ENCODE peak calls at places on chromosomes 16 and 17, in four cellular contexts. K, I, C and S are unnamed samples.

GRCh38 chr17:44903012-44903685 is 3.9 kb upstream of the EFTUD2 start:
- DNase-seq in K (no peak), I (no peak), C (no peak), S (no peak)

GRCh38 chr17:79821331-79822095 is 17.7 kb downstream of the CBX4 start:
- DNase-seq in K (no peak), I (no peak), C (no peak), S (no peak)

GRCh38 chr17:69547947-69548346 is 133.4 kb downstream of the MAP2K6 start:
- DNase-seq in K (no peak), I (no peak), C (no peak), S (no peak)

GRCh38 chr16:31344712-31345111 is 10.3 kb upstream of the ITGAX start:
- DNase-seq in K (no peak), I (no peak), C (no peak), S (no peak)

GRCh38 chr16:86026136-86026905 is 127.4 kb downstream of the IRF8 start:
- DNase-seq in K (no peak), I (peak), C (no peak), S (no peak)

GRCh38 chr17:63082952-63083351 is 116.9 kb downstream of the TANC2 start:
- DNase-seq in K (no peak), I (no peak), C (no peak), S (no peak)

GRCh38 chr17:80952291-80952690 is 39.4 kb upstream of the CHMP6 start:
- DNase-seq in K (peak), I (no peak), C (no peak), S (no peak)

GRCh38 chr17:45384047-45384799 is 48.4 kb downstream of the ARHGAP27 start:
- DNase-seq in K (no peak), I (no peak), C (peak), S (no peak)

GRCh38 chr16:9827062-9827752 is 355.0 kb downstream of the GRIN2A start:
- DNase-seq in K (no peak), I (no peak), C (no peak), S (no peak)

GRCh38 chr17:74805543-74805991 is 29.4 kb upstream of the NAT9 start:
- DNase-seq in K (peak), I (no peak), C (no peak), S (no peak)

GRCh38 chr17:44921122-44921882 is 6.0 kb upstream of the GFAP start:
- DNase-seq in K (peak), I (peak), C (no peak), S (no peak)

GRCh38 chr16:71383054-71383773 is 24.7 kb downstream of the CALB2 start:
- DNase-seq in K (no peak), I (no peak), C (no peak), S (no peak)

GRCh38 chr17:65438708-65439294 is 122.6 kb downstream of the AXIN2 start:
- DNase-seq in K (no peak), I (no peak), C (no peak), S (no peak)

GRCh38 chr17:45873728-45874127 is 20.6 kb upstream of the MAPT start:
- DNase-seq in K (no peak), I (no peak), C (no peak), S (no peak)

GRCh38 chr17:81545160-81545949 is 6.8 kb downstream of the FAAP100 start:
- DNase-seq in K (peak), I (no peak), C (no peak), S (no peak)

GRCh38 chr16:83176802-83177201 is 550.0 kb downstream of the CDH13 start:
- DNase-seq in K (no peak), I (no peak), C (no peak), S (no peak)

GRCh38 chr17:70881093-70881492 is 711.8 kb downstream of the KCNJ2 start:
- DNase-seq in K (no peak), I (no peak), C (no peak), S (no peak)

GRCh38 chr16:78437352-78437968 is 338.0 kb downstream of the WWOX start:
- DNase-seq in K (no peak), I (no peak), C (peak), S (peak)

GRCh38 chr17:4934173-4934979 is 2.3 kb downstream of the GP1BA start:
- DNase-seq in K (no peak), I (no peak), C (peak), S (no peak)

GRCh38 chr17:70886648-70887047 is 717.3 kb downstream of the KCNJ2 start:
- DNase-seq in K (no peak), I (no peak), C (no peak), S (no peak)

GRCh38 chr17:41823141-41823524 is 10.3 kb downstream of the FKBP10 start:
- DNase-seq in K (no peak), I (no peak), C (no peak), S (no peak)

GRCh38 chr17:41822216-41823140 is 9.7 kb downstream of the FKBP10 start:
- DNase-seq in K (no peak), I (no peak), C (no peak), S (no peak)

GRCh38 chr17:41823580-41823979 is 10.8 kb downstream of the FKBP10 start:
- DNase-seq in K (no peak), I (no peak), C (no peak), S (no peak)

GRCh38 chr17:41825175-41825845 is 10.7 kb downstream of the NT5C3B start:
- DNase-seq in K (no peak), I (peak), C (no peak), S (no peak)

GRCh38 chr17:41824086-41824485 is 11.3 kb downstream of the FKBP10 start:
- DNase-seq in K (no peak), I (no peak), C (no peak), S (no peak)
- TF ChIP-seq CTCF in K (no peak), I (no peak), C (no peak), S (no peak)

DNA sequence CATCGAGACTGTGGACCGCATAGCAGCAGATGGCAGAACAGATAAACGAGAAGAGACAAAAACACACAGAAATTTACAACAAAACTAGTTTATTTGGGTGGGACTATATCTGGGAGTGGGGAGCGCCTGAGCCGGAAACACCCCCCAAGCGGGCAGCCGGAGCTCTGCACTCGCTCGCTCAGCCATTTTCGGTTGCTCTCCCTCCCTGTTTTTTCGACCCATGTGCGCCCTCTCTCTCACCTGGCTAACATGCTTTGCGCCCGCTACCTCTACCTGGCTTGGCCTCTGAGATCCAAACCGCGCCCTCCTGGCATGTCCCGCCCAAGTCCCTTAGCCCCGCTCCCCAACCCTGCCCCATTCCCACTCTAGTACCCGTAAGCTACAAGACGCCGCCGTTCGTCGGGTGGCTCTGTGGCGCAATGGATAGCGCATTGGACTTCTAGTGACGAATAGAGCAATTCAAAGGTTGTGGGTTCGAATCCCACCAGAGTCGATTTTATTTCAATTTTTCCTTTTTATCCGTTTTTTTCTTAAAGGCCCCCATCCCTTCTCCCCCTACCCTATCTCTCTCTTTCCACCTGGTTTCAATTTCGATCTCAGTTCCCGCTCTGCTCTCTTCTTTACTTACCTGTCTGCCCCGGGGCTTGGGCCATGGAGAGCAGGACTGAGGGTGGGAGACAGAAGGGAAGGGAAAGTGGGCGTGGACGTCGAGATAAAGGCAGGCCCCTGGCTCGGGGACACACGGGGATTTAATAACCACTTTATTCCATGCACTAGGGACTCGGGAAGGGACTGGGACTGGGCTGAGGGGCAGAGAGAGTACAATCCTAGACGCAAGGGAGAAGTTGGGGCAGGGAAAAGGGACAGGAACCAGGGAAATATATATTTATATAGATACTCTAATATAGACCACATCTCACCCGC is 2.5 kb upstream of the ALOXE3 start:
- DNase-seq in K (no peak), I (peak), C (peak), S (peak)
- TF ChIP-seq CTCF in K (no peak), I (no peak), C (peak), S (peak)

GRCh38 chr16:4681471-4682083 is 11.8 kb upstream of the NUDT16L1 start:
- DNase-seq in K (no peak), I (peak), C (no peak), S (no peak)

GRCh38 chr16:4684030-4684715 is 9.2 kb upstream of the NUDT16L1 start:
- DNase-seq in K (peak), I (no peak), C (no peak), S (no peak)

GRCh38 chr16:4683255-4684029 is 9.9 kb upstream of the NUDT16L1 start:
- DNase-seq in K (no peak), I (no peak), C (no peak), S (no peak)

GRCh38 chr16:4682084-4682581 is 11.2 kb upstream of the NUDT16L1 start:
- DNase-seq in K (no peak), I (peak), C (no peak), S (no peak)

DNA sequence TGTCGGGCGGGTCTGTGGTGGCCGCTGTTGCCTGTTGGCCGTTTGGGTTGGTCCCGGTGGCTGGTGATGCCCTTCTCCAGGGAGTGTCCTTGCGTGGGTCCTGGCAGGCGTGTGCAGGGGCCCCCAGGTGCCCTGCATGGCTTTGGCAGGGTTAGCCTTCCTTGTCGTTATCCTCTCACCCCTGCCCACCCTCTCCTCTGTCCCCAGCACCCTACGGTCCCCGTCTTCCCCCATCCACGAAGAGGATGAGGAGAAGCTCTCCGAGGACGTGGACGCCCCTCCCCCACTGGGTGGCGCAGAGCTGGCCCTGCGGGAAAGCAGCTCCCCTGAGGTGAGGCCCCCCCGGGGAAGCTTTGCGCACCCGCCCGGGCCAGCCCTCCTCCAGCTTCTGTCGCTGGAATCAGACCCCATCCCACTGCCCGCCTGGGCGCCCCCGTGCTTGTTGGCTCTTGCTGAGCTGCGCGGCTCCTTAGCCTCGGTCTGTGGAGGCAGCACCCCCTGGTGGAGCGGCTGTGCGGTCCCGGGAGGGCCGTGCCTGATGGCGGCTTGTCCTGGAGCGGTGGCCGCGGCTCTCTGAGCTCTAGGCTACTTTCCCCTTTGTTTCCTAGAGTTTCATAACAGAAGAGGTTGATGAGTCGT is 10.6 kb upstream of the NUDT16L1 start:
- DNase-seq in K (no peak), I (peak), C (no peak), S (peak)
- TF ChIP-seq CTCF in K (no peak), I (peak), C (no peak), S (peak)

DNA sequence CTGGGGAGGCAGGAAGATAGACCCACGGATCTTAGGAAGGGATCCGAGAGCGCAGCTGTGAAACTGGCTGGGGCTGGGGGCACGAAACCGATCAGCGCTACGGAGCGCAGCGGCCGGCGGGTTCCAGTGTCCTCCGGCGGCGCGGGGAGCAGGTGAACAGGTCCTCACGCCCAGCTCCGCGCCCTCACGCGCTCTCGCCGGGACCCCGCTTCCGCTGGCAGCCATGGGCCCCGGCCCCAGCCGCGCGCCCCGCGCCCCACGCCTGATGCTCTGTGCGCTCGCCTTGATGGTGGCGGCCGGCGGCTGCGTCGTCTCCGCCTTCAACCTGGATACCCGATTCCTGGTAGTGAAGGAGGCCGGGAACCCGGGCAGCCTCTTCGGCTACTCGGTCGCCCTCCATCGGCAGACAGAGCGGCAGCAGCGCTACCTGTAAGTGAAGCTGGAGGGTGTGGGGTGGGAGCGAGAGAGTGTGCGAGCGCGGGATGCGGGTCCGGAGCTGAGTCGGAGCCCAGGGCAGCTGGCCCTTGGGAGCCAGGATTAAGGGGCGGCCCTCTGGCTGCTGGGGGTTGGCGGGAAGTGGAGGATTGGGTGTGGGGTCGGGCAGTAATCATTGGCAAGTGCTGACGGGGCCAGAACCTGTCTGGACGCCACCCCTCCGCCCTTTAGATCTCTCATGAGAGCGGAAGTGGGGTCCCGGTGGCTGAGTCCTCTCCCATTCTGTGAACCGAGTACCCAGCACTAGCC is 479 bp downstream of the ITGA3 start:
- DNase-seq in K (peak), I (peak), C (peak), S (peak)
- TF ChIP-seq CTCF in K (peak), I (peak), C (peak), S (peak)

GRCh38 chr17:39194089-39194984 is 3.1 kb downstream of the CACNB1 start:
- DNase-seq in K (peak), I (no peak), C (no peak), S (peak)
- TF ChIP-seq CTCF in K (peak), I (no peak), C (no peak), S (peak)

DNA sequence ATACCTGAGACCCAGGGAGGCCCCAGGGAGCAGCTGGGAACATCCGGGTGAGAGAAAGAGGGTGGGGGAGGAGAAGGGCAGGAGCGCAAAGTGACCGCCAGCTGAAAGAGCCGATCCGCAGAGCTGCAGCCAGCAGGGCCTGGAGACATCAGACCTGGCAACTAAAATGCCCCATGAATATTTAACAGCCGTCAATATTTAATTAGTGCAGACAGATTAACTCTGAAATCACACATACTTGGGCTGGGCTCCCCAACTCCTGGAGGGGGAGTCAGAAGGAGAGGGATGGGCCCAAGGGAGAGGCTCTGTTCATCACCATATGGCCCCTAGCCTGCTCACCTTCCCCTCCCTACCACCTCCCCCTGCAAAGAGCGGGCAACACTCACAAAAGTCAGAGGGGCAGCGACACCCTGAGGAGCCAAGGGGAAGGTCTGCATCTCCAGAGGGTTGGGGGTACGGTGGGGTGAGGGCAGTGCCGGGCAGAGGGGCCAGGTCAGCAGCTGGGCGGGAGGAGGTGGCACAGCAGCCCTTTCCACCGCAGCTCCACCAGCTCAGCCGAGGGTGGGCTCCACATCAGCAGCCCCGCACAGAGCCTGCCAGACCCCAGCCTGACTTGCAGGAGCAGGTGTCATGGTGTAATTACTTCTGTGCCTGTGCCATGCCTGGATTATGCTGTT is 61.9 kb upstream of the CCL1 start:
- DNase-seq in K (no peak), I (no peak), C (no peak), S (no peak)
- TF ChIP-seq CTCF in K (no peak), I (no peak), C (no peak), S (no peak)

DNA sequence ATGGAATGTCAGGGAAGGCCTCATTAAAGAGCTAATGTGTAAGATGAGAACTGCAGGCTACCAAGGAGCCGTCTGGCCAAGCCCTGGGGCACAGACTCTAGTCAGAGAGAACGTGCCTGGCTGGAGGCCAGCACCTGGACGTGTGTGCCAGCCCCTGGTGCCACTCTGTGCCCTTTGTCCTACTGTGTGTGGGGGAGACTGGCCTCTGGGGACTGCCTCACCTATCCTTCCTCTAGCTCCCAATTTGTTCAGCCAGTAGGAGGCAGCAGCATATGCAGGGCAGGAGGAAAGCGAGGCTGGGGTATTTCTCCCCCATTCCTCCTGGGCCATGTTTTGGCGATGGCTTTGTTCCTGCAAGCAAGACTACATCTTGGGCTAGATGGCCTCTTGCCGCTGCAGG is 37.1 kb downstream of the KNOP1 start:
- DNase-seq in K (peak), I (no peak), C (no peak), S (no peak)
- TF ChIP-seq CTCF in K (no peak), I (no peak), C (no peak), S (no peak)

GRCh38 chr16:3115561-3115960 is 3.2 kb downstream of the ZNF205 start:
- DNase-seq in K (no peak), I (no peak), C (no peak), S (no peak)
- TF ChIP-seq CTCF in K (no peak), I (no peak), C (no peak), S (no peak)

DNA sequence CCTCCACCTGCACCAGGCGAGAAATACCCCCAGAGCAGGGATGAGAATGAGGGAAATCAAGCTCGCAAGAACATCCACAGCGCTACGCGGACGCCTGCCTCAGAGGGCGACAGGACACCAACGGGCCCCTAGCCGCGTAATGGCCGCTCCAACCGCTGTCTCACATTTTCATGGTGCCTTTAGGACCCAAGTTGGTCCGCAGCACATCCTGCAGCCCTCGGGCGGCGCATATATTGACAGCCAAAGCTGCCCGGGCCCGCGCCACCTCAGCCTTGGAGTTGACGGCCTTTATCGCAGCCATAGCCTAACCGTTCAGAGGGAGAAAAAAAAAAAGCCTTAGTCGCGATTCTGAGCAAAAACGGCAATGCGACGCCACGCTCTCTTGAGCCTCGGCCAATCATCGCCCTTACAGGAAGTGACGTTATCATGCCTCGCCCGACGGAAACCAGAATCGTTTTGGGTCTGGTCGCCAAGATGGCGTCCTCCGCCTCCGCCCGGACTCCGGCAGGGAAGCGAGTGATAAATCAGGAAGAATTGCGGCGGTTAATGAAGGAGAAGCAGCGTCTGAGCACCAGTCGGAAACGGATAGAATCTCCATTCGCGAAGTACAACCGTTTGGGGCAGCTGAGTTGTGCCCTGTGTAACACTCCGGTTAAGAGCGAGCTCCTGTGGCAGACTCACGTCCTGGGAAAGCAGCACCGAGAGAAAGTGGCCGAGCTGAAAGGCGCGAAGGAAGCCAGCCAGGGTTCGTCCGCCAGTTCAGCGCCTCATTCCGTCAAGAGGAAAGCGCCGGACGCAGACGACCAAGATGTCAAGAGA is at the start of the genes CCT6B and ZNF830:
- DNase-seq in K (peak), I (peak), C (peak), S (peak)
- TF ChIP-seq CTCF in K (no peak), I (no peak), C (no peak), S (no peak)

DNA sequence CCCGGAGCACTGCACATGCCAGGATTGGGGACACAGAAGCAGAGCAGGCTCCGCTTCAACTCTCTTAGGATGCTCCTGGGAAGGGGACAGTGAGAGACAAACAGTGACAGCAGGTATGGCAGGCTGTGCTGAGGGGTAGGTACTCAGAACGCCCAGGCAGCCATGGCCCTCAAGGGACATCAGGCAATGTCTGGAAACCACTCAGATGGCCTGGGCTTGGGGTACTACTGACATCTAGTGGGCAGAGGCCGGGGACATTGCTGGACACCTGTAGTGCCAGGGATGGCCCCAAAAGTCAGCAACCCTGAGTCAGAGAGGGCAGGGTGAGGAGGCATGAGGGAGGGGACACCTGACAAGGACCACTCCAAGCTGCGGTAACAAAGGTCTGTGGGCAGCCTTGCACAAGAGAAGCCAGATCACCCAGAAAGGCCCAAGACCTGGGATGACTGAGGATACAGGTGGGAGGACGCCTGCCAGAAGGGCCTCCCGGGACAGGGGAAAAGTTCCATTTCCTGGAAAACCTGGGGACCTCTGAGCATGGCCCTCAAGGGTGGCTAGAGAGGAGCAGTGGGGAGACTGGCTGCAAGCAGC is 21.2 kb downstream of the PEMT start:
- DNase-seq in K (peak), I (peak), C (peak), S (no peak)
- TF ChIP-seq CTCF in K (peak), I (peak), C (peak), S (peak)